ENCODE peak calls at places on chromosomes 16 and 17, in eight cellular contexts. D is activated naive CD8-positive, alpha-beta T cell treated with anti-CD3 and anti-CD28 coated beads, Interleukin-2, amount 50 U/mL, for 24 hours; F is right cardiac atrium; T is naive thymus-derived CD8-positive, alpha-beta T cell; B is upper lobe of right lung; A is left lung; Y is lung; R is activated CD8-positive, alpha-beta T cell treated with anti-CD3 and anti-CD28 coated beads, Interleukin-2, amount 10 ng/mL, durations not matched to agents 7 days and 5 days. O is an unnamed sample.

GRCh38 chr16:67537636-67538591 is 9.3 kb downstream of the RIPOR1 start:
- ATAC-seq in B (peak; percentile 74), D (peak; percentile 5), F (peak; percentile 77), T (peak; percentile 49), R (peak; percentile 46), A (peak; percentile 77), Y (peak; percentile 59), O (peak; percentile 57)

GRCh38 chr17:59513934-59514841 is 51.2 kb upstream of the DHX40 start:
- ATAC-seq in T (no peak), Y (peak; percentile 65), D (no peak), F (peak; percentile 63), B (peak; percentile 88), R (no peak), A (peak; percentile 85), O (peak; percentile 67)

GRCh38 chr16:3561626-3562025 is 15.6 kb downstream of the NLRC3 start:
- ATAC-seq in R (no peak), F (no peak), A (no peak), Y (no peak), T (no peak), B (no peak), D (no peak), O (no peak)

GRCh38 chr17:14926526-14927122 is 338.5 kb downstream of the PMP22 start:
- ATAC-seq in Y (peak; percentile 53), T (no peak), D (no peak), A (peak; percentile 75), R (no peak), B (peak; percentile 70), F (no peak), O (peak; percentile 51)

GRCh38 chr17:17152385-17152784 is 53.7 kb downstream of the PLD6 start:
- ATAC-seq in Y (no peak), F (peak; percentile 68), B (peak; percentile 37), A (peak; percentile 46), R (no peak), T (no peak), D (no peak), O (no peak)

GRCh38 chr17:32586666-32587065 is 99.9 kb downstream of the CDK5R1 start:
- ATAC-seq in D (no peak), R (no peak), Y (no peak), T (no peak), A (no peak), F (no peak), B (no peak), O (no peak)

GRCh38 chr16:14608604-14609003 is 21.5 kb downstream of the PARN start:
- ATAC-seq in R (no peak), Y (no peak), T (no peak), A (no peak), F (no peak), D (no peak), B (no peak), O (no peak)

GRCh38 chr17:32302860-32303649 is 37.4 kb downstream of the RHBDL3 start:
- ATAC-seq in D (no peak), T (no peak), Y (no peak), R (no peak), F (peak; percentile 10), A (no peak), B (no peak), O (no peak)

GRCh38 chr17:63932008-63932561 is at the start of gene CD79B:
- ATAC-seq in T (peak; percentile 75), Y (no peak), F (no peak), D (peak; percentile 62), B (no peak), A (no peak), R (peak; percentile 73), O (peak; percentile 31)

GRCh38 chr17:2177235-2177811 is 122.4 kb downstream of the HIC1 start:
- ATAC-seq in B (no peak), T (no peak), F (no peak), R (no peak), D (no peak), A (no peak), Y (no peak), O (no peak)

GRCh38 chr16:74813109-74813641 is 38.6 kb upstream of the FA2H start:
- ATAC-seq in A (peak; percentile 100), F (peak; percentile 98), B (peak; percentile 100), R (peak; percentile 100), Y (peak; percentile 99), D (peak; percentile 100), T (peak; percentile 99), O (peak; percentile 98)

GRCh38 chr17:67624886-67625656 is 92.7 kb upstream of the NOL11 start:
- ATAC-seq in R (no peak), D (no peak), B (no peak), Y (no peak), A (no peak), T (no peak), F (no peak), O (no peak)

GRCh38 chr16:89586218-89586617 is 10.7 kb downstream of the CPNE7 start:
- ATAC-seq in Y (no peak), A (no peak), D (no peak), T (no peak), B (no peak), F (no peak), R (no peak), O (no peak)